ENCODE peak calls at places on chromosomes 16 and 17, in five cellular contexts. One of them, this sample, is unnamed.

GRCh38 chr17:4932756-4933155 is 679 bp downstream of the GP1BA start:
- DNase-seq in SW480: no peak
- DNase-seq in anterior cingulate cortex: no peak
- DNase-seq in mucosa of descending colon: peak; percentile 14
- DNase-seq in M059J: no peak
- DNase-seq in this sample: no peak

GRCh38 chr17:60390223-60390622 is 1.7 kb downstream of the USP32 start:
- DNase-seq in SW480: no peak
- DNase-seq in anterior cingulate cortex: no peak
- DNase-seq in mucosa of descending colon: no peak
- DNase-seq in M059J: peak; percentile 74
- DNase-seq in this sample: no peak

GRCh38 chr16:31072540-31073072 is 1.4 kb downstream of the ZNF668 start:
- DNase-seq in SW480: no peak
- DNase-seq in anterior cingulate cortex: no peak
- DNase-seq in mucosa of descending colon: peak; percentile 48
- DNase-seq in M059J: peak; percentile 47
- DNase-seq in this sample: peak; percentile 35

GRCh38 chr17:57577751-57578607 is 167.1 kb downstream of the CCDC182 start:
- DNase-seq in SW480: no peak
- DNase-seq in anterior cingulate cortex: no peak
- DNase-seq in mucosa of descending colon: no peak
- DNase-seq in M059J: peak; percentile 49
- DNase-seq in this sample: no peak

GRCh38 chr16:85399583-85400284 is 213.4 kb upstream of the GSE1 start:
- DNase-seq in SW480: peak; percentile 72
- DNase-seq in anterior cingulate cortex: no peak
- DNase-seq in mucosa of descending colon: no peak
- DNase-seq in M059J: no peak
- DNase-seq in this sample: peak; percentile 0

GRCh38 chr16:66273644-66274334 is 92.7 kb upstream of the CDH5 start:
- DNase-seq in SW480: peak; percentile 19
- DNase-seq in anterior cingulate cortex: no peak
- DNase-seq in mucosa of descending colon: no peak
- DNase-seq in M059J: peak; percentile 71
- DNase-seq in this sample: no peak

GRCh38 chr17:46977348-46977747 is 1.7 kb downstream of the RPRML start:
- DNase-seq in SW480: peak; percentile 53
- DNase-seq in anterior cingulate cortex: no peak
- DNase-seq in mucosa of descending colon: no peak
- DNase-seq in M059J: peak; percentile 53
- DNase-seq in this sample: no peak

GRCh38 chr16:87056083-87056482 is 261.1 kb downstream of the C16orf95 start:
- DNase-seq in SW480: no peak
- DNase-seq in anterior cingulate cortex: no peak
- DNase-seq in mucosa of descending colon: no peak
- DNase-seq in M059J: peak; percentile 30
- DNase-seq in this sample: no peak

GRCh38 chr16:73713301-73713700 is 583.3 kb upstream of the PSMD7 start:
- DNase-seq in SW480: no peak
- DNase-seq in anterior cingulate cortex: peak; percentile 17
- DNase-seq in mucosa of descending colon: no peak
- DNase-seq in M059J: no peak
- DNase-seq in this sample: no peak

GRCh38 chr17:15957608-15958307 is 12.8 kb downstream of the ADORA2B start:
- DNase-seq in SW480: peak; percentile 77
- DNase-seq in anterior cingulate cortex: no peak
- DNase-seq in mucosa of descending colon: peak; percentile 56
- DNase-seq in M059J: no peak
- DNase-seq in this sample: no peak

GRCh38 chr17:67992541-67993152 is 3.6 kb downstream of the C17orf58 start:
- DNase-seq in SW480: no peak
- DNase-seq in anterior cingulate cortex: no peak
- DNase-seq in mucosa of descending colon: no peak
- DNase-seq in M059J: no peak
- DNase-seq in this sample: no peak

GRCh38 chr16:69494993-69495392 is 70.6 kb downstream of the CYB5B start:
- DNase-seq in SW480: no peak
- DNase-seq in anterior cingulate cortex: no peak
- DNase-seq in mucosa of descending colon: no peak
- DNase-seq in M059J: peak; percentile 30
- DNase-seq in this sample: no peak

GRCh38 chr16:20883554-20884239 is 16.5 kb downstream of the DCUN1D3 start:
- DNase-seq in SW480: no peak
- DNase-seq in anterior cingulate cortex: no peak
- DNase-seq in mucosa of descending colon: no peak
- DNase-seq in M059J: no peak
- DNase-seq in this sample: no peak

GRCh38 chr17:17947966-17948365 is 24.2 kb downstream of the TOM1L2 start:
- DNase-seq in SW480: no peak
- DNase-seq in anterior cingulate cortex: no peak
- DNase-seq in mucosa of descending colon: no peak
- DNase-seq in M059J: peak; percentile 12
- DNase-seq in this sample: no peak

GRCh38 chr17:49969134-49969759 is at the start of gene DLX4:
- DNase-seq in SW480: no peak
- DNase-seq in anterior cingulate cortex: no peak
- DNase-seq in mucosa of descending colon: no peak
- DNase-seq in M059J: peak; percentile 80
- DNase-seq in this sample: no peak

GRCh38 chr17:49616546-49617205 is 41.0 kb downstream of the NXPH3 start:
- DNase-seq in SW480: no peak
- DNase-seq in anterior cingulate cortex: no peak
- DNase-seq in mucosa of descending colon: no peak
- DNase-seq in M059J: no peak
- DNase-seq in this sample: no peak

GRCh38 chr17:80859004-80859941 is 132.4 kb upstream of the CHMP6 start:
- DNase-seq in SW480: no peak
- DNase-seq in anterior cingulate cortex: no peak
- DNase-seq in mucosa of descending colon: peak; percentile 59
- DNase-seq in M059J: peak; percentile 93
- DNase-seq in this sample: no peak

GRCh38 chr16:3235856-3236669 is 1.1 kb upstream of the ZNF200 start:
- DNase-seq in SW480: peak; percentile 84
- DNase-seq in anterior cingulate cortex: no peak
- DNase-seq in mucosa of descending colon: peak; percentile 60
- DNase-seq in M059J: no peak
- DNase-seq in this sample: no peak

GRCh38 chr17:39653316-39653661 is 11.9 kb upstream of the TCAP start:
- DNase-seq in SW480: no peak
- DNase-seq in anterior cingulate cortex: no peak
- DNase-seq in mucosa of descending colon: no peak
- DNase-seq in M059J: no peak
- DNase-seq in this sample: no peak

GRCh38 chr16:54651440-54651839 is 279.2 kb upstream of the IRX5 start:
- DNase-seq in SW480: no peak
- DNase-seq in anterior cingulate cortex: no peak
- DNase-seq in mucosa of descending colon: no peak
- DNase-seq in M059J: no peak
- DNase-seq in this sample: no peak

GRCh38 chr17:43416998-43417891 is 18.5 kb downstream of the ARL4D start:
- DNase-seq in SW480: no peak
- DNase-seq in anterior cingulate cortex: no peak
- DNase-seq in mucosa of descending colon: peak; percentile 70
- DNase-seq in M059J: no peak
- DNase-seq in this sample: no peak

GRCh38 chr17:35372846-35373531 is 432 bp downstream of the SLFN11 start:
- DNase-seq in SW480: peak; percentile 17
- DNase-seq in anterior cingulate cortex: no peak
- DNase-seq in mucosa of descending colon: peak; percentile 39
- DNase-seq in M059J: peak; percentile 19
- DNase-seq in this sample: no peak

GRCh38 chr16:35746281-35746962 is 2287.0 kb downstream of the TP53TG3F start:
- DNase-seq in SW480: no peak
- DNase-seq in anterior cingulate cortex: no peak
- DNase-seq in mucosa of descending colon: peak; percentile 12
- DNase-seq in M059J: no peak
- DNase-seq in this sample: no peak

GRCh38 chr16:85112364-85112763 is at the start of gene CIBAR2:
- DNase-seq in SW480: no peak
- DNase-seq in anterior cingulate cortex: no peak
- DNase-seq in mucosa of descending colon: no peak
- DNase-seq in M059J: no peak
- DNase-seq in this sample: no peak